ENCODE peak calls at places on chromosome 14, in four cellular contexts. S, N, B and Y are unnamed samples.
A peak's percentile ranks its signal among the peaks of the same experiment; 100 is the strongest.

GRCh38 chr14:63647696-63648410 is 6.2 kb upstream of the WDR89 start:
- DNase-seq in B (no peak), N (no peak), S (no peak), Y (no peak)

GRCh38 chr14:74573421-74574091 is 38.5 kb downstream of the LTBP2 start:
- DNase-seq in B (no peak), N (no peak), S (no peak), Y (peak; percentile 20)

GRCh38 chr14:95445161-95445560 is 71.3 kb downstream of the SYNE3 start:
- DNase-seq in B (no peak), S (no peak), N (no peak), Y (no peak)

GRCh38 chr14:68208218-68208617 is 388.6 kb downstream of the RAD51B start:
- DNase-seq in N (no peak), B (no peak), S (no peak), Y (no peak)

GRCh38 chr14:31360919-31361662 is 59.3 kb downstream of the HEATR5A start:
- DNase-seq in B (no peak), N (no peak), S (no peak), Y (peak; percentile 22)

GRCh38 chr14:67491741-67492504 is 3.4 kb upstream of the TMEM229B start:
- DNase-seq in B (no peak), S (no peak), N (no peak), Y (no peak)

GRCh38 chr14:103518416-103519042 is 4.1 kb downstream of the CKB start:
- DNase-seq in B (peak; percentile 51), S (no peak), N (peak; percentile 69), Y (peak; percentile 32)

GRCh38 chr14:53054457-53054856 is 98.7 kb downstream of the DDHD1 start:
- DNase-seq in B (no peak), S (no peak), N (no peak), Y (no peak)

GRCh38 chr14:34722723-34723545 is 8.5 kb upstream of the CFL2 start:
- DNase-seq in B (peak; percentile 71), S (no peak), N (peak; percentile 37), Y (peak; percentile 78)

GRCh38 chr14:51776102-51776894 is 84.1 kb upstream of the GNG2 start:
- DNase-seq in B (peak; percentile 52), S (no peak), N (peak; percentile 25), Y (peak; percentile 58)

GRCh38 chr14:95770777-95771176 is 56.9 kb upstream of the TCL1A start:
- DNase-seq in S (no peak), N (no peak), B (no peak), Y (no peak)

GRCh38 chr14:31172084-31172483 is 35.5 kb downstream of the HECTD1 start:
- DNase-seq in B (no peak), N (no peak), S (no peak), Y (no peak)

GRCh38 chr14:67420102-67420739 is 8.3 kb upstream of the PLEK2 start:
- DNase-seq in B (peak; percentile 32), N (peak; percentile 56), S (no peak), Y (no peak)

GRCh38 chr14:62138593-62138992 is 376.4 kb downstream of the SNAPC1 start:
- DNase-seq in B (no peak), S (no peak), N (no peak), Y (no peak)
- TF ChIP-seq MYC in B (no peak), S (no peak), N (no peak), Y (no peak)

DNA sequence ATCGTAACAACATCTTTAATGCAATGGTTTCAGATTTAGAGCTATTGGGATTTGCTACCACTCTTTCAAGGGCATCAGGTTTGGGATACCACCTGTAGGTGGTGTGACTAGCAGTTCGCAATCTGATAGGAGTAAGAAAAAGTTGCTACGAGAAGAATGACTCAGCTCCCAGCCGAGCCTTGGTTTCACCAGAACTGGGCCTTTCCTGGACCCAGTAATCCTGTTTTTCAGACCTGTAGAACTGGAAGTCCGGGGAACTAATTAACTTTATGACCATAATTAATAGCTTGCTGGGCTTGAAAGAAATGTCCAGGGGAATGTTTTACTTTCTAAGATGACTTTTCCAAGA is 770 bp downstream of the ABHD4 start:
- DNase-seq in S (no peak), N (peak; percentile 55), B (peak; percentile 82), Y (peak; percentile 74)
- H3K9ac ChIP-seq in S (peak overlapping the region; percentile 77), N (no peak overlapping the region), B (peak overlapping the region; percentile 78), Y (peak overlapping the region; percentile 66)

GRCh38 chr14:36069535-36069900 is 107.0 kb downstream of the PTCSC3 start:
- DNase-seq in N (peak; percentile 69), B (peak; percentile 74), S (no peak), Y (peak; percentile 37)
- TF ChIP-seq MYC in N (no peak), B (no peak), S (no peak), Y (no peak)

DNA sequence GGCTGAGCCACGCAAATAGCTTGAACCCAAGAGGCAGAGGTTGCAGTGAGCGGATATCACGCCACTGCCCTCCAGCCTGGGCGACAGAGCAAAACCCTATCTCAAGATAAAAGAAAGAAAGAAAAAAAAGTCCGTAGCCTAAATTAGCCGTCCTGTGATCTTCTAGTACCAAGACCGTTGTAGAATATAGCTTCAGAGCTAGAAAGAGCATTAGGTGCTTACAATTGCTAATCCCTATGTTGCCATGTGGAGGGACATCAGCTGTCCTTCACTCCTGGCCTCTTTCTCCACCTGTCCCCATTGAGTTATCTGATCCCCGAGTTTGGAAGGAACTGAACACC is 1.2 kb downstream of the CDKN3 start:
- DNase-seq in N (no peak), B (no peak), S (no peak), Y (no peak)
- H3K9ac ChIP-seq in N (peak overlapping the region; percentile 99), B (peak overlapping the region; percentile 92), S (peak overlapping the region; percentile 75), Y (no peak overlapping the region)

GRCh38 chr14:102390064-102390463 is 27.3 kb downstream of the TECPR2 start:
- DNase-seq in S (no peak), B (peak; percentile 9), N (no peak), Y (peak; percentile 83)

GRCh38 chr14:102389261-102389660 is 26.5 kb downstream of the TECPR2 start:
- DNase-seq in S (no peak), N (no peak), B (no peak), Y (no peak)

GRCh38 chr14:102390486-102390885 is 27.7 kb downstream of the TECPR2 start:
- DNase-seq in S (no peak), B (no peak), N (no peak), Y (no peak)

GRCh38 chr14:102394717-102395378 is 32.1 kb downstream of the TECPR2 start:
- DNase-seq in S (no peak), N (no peak), B (no peak), Y (no peak)

DNA sequence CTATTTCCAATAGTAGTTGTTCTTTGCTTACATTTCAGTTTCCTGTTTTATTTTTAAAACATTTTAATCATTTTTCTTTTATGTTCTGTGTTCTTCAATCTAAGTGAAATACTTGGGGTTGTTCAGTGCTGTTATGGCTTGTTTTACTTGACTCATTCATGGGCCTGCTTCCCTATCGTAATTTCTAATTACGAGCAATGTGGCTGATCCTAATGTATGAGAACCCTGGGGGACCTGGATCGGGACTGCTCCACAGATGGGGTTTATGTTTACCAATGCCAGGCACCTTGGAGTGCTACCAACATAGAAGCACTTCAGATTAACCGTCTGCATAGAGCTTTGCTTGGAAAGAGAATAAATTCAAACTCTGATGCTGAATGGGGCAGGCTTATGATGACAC is 29.8 kb downstream of the TECPR2 start:
- DNase-seq in N (no peak), S (no peak), B (no peak), Y (no peak)
- TF ChIP-seq MYC in N (no peak), S (no peak), B (no peak), Y (no peak)

GRCh38 chr14:93343797-93344196 is 3.2 kb upstream of the COX8C start:
- DNase-seq in S (no peak), B (no peak), N (no peak), Y (no peak)
- H3K9ac ChIP-seq in S (no peak overlapping the region), B (no peak overlapping the region), N (no peak overlapping the region), Y (no peak overlapping the region)

GRCh38 chr14:58808828-58809227 is 171.1 kb downstream of the DACT1 start:
- DNase-seq in B (no peak), N (no peak), S (no peak), Y (peak; percentile 61)
- TF ChIP-seq MYC in B (no peak), N (no peak), S (no peak), Y (no peak)

DNA sequence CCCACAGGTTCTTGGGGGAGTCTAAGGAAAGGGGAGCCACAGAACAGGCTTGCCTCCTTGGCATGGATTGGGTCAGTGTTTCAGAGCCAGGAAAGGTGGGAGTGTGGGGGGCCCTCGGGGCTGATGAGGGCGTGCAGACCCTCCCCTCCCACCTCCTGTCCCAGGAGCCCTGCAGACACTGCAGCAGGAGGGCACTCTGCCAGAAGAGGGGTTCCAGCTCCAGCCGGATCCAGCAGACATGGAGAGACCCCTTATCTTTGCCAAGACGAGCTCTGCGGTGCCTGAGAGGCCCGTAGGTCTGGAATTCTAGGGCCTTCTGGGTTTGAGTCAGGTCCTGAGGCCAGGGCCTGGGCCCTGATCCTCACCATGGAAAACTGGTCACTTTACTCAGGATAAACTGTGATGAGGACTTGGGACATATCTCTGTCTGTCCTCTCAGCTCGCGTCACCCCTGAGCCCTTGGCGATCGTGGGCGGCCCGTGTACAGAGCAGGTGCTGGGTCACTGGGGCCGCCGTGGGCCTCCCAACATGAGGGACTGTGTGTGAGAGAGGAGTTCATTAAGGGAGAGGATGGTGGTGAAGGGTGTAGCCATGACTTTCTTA is 13.8 kb downstream of the MEG3 start:
- DNase-seq in S (no peak), N (no peak), B (no peak), Y (no peak)
- H3K9ac ChIP-seq in S (no peak overlapping the region), N (no peak overlapping the region), B (no peak overlapping the region), Y (no peak overlapping the region)

DNA sequence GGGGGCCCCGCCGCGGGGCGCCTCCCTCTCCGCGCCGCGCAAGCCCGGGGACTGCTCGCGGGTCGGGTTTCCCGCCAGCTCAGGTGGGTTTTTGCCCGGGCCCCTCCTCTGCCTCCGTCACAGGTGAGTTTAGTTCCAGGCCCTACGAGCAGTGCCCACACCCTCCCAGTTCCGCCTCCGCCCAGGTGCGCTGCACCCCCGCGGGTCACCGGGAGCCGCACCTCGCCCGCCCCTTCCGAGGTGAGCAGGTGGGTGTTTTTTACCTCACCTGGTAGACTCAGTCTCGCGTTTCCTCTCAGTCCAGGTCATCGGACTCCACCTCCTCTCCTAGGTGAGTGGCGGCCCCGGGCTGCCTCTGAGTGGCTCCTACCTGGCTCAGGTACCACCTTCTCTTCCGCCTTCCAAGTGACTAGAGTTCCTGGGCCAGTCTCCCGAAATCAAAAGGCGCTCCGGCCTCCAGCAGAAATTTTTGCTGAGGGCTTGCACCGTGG is at the start of gene TMEM30B:
- DNase-seq in S (no peak), B (no peak), N (no peak), Y (no peak)
- TF ChIP-seq MYC in S (no peak), B (no peak), N (no peak), Y (no peak)

GRCh38 chr14:90966493-90966892 is 93.9 kb downstream of the RPS6KA5 start:
- DNase-seq in B (no peak), S (no peak), N (no peak), Y (no peak)

GRCh38 chr14:90968025-90968424 is 92.4 kb downstream of the RPS6KA5 start:
- DNase-seq in N (no peak), B (no peak), S (no peak), Y (no peak)

GRCh38 chr14:90962505-90962904 is 97.9 kb downstream of the RPS6KA5 start:
- DNase-seq in S (no peak), N (no peak), B (no peak), Y (no peak)

GRCh38 chr14:90963343-90963742 is 97.1 kb downstream of the RPS6KA5 start:
- DNase-seq in S (no peak), B (no peak), N (no peak), Y (no peak)

DNA sequence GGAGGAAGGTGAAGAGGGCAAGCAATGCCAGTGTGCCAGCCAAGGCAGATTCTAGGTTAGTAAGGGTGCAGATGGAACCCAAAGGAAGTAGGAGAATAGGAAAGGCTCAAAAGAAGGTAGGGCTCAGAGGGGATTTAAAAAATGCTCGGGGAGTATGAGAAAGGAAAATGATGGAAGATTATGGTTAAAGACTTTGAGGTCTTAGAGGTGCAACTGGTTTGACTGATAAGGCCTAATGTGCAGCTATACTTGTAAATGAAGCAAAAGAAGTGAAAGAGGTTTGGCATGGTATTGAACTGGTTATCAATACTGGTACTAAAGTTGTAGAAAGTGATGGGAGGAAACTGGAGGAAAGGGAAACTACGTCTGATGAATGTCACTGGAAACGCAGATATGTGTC is 94.7 kb downstream of the RPS6KA5 start:
- DNase-seq in B (no peak), S (no peak), N (no peak), Y (no peak)
- H3K9ac ChIP-seq in B (no peak overlapping the region), S (no peak overlapping the region), N (no peak overlapping the region), Y (no peak overlapping the region)